ENCODE peak calls at places on chromosomes 16 and 17, in five cellular contexts. Z, F, M, K and W are unnamed samples.
A peak's percentile ranks its signal among the peaks of the same experiment; 100 is the strongest.

GRCh38 chr17:74477411-74477810 is 11.0 kb downstream of the CD300A start:
- DNase-seq in Z (no peak), F (no peak), M (no peak), K (no peak), W (no peak)

GRCh38 chr16:71358464-71359031 is at the start of gene CALB2:
- DNase-seq in Z (peak; percentile 55), F (peak; percentile 13), M (peak; percentile 42), K (no peak), W (peak; percentile 93)

GRCh38 chr17:78648293-78648692 is 71.1 kb upstream of the DNAH17 start:
- DNase-seq in Z (no peak), F (no peak), M (no peak), K (no peak), W (no peak)

GRCh38 chr16:2595376-2596200 is 57.8 kb downstream of the PDPK1 start:
- DNase-seq in Z (no peak), F (no peak), M (no peak), K (no peak), W (no peak)

GRCh38 chr17:67246398-67246647 is 1.3 kb upstream of the HELZ start:
- DNase-seq in Z (no peak), F (no peak), M (no peak), K (no peak), W (no peak)

GRCh38 chr16:49621240-49622083 is 234.4 kb downstream of the ZNF423 start:
- DNase-seq in Z (no peak), F (no peak), M (no peak), K (no peak), W (no peak)

GRCh38 chr17:82365586-82366295 is 5.8 kb upstream of the UTS2R start:
- DNase-seq in Z (no peak), F (no peak), M (no peak), K (no peak), W (no peak)

GRCh38 chr16:88430524-88431446 is 22.3 kb upstream of the ZFPM1 start:
- DNase-seq in Z (peak; percentile 46), F (no peak), M (no peak), K (no peak), W (peak; percentile 51)

GRCh38 chr16:83952940-83953795 is at the start of gene OSGIN1:
- DNase-seq in Z (peak; percentile 13), F (peak; percentile 56), M (peak; percentile 92), K (peak; percentile 83), W (peak; percentile 98)

GRCh38 chr17:7816926-7817642 is 16.9 kb upstream of the KDM6B start:
- DNase-seq in Z (no peak), F (no peak), M (no peak), K (no peak), W (no peak)

GRCh38 chr16:48613061-48613957 is 3.3 kb upstream of the N4BP1 start:
- DNase-seq in Z (peak; percentile 51), F (no peak), M (peak; percentile 90), K (peak; percentile 72), W (no peak)

GRCh38 chr16:10824111-10824893 is 5.7 kb upstream of the TVP23A start:
- DNase-seq in Z (no peak), F (no peak), M (no peak), K (no peak), W (no peak)

GRCh38 chr17:35299108-35299507 is 56.2 kb downstream of the SLFN5 start:
- DNase-seq in Z (no peak), F (no peak), M (peak; percentile 71), K (no peak), W (no peak)

GRCh38 chr17:48722924-48723554 is at the start of gene PRAC2:
- DNase-seq in Z (no peak), F (no peak), M (no peak), K (no peak), W (no peak)

GRCh38 chr16:1379054-1379862 is 27.5 kb downstream of the GNPTG start:
- DNase-seq in Z (peak; percentile 62), F (no peak), M (peak; percentile 77), K (peak; percentile 13), W (peak; percentile 94)